ENCODE peak calls at places on chromosomes 12 and 14, in eight cellular contexts. I, Y, E, Z, T, C, P and W are unnamed samples.

GRCh38 chr12:129067482-129067881 is 214.2 kb downstream of the GLT1D1 start:
- DNase-seq in Z (no peak), I (no peak), T (no peak), E (peak), C (peak), P (no peak), Y (peak), W (no peak)

GRCh38 chr12:123085046-123085445 is 65.8 kb downstream of the PITPNM2 start:
- DNase-seq in P (no peak), Y (no peak), E (no peak), C (no peak), Z (no peak), I (no peak), T (no peak), W (no peak)

GRCh38 chr14:104304451-104305351 is 166.3 kb downstream of the KIF26A start:
- DNase-seq in E (no peak), Y (no peak), P (no peak), I (no peak), Z (no peak), C (no peak), T (no peak), W (no peak)

GRCh38 chr12:2689879-2690278 is 104.9 kb upstream of the FKBP4 start:
- DNase-seq in T (no peak), Y (no peak), P (no peak), E (no peak), I (no peak), C (no peak), Z (no peak), W (no peak)

GRCh38 chr14:54691525-54692260 is 124.8 kb downstream of the SAMD4A start:
- DNase-seq in P (peak), I (peak), T (peak), Y (peak), Z (peak), C (peak), E (peak), W (peak)

GRCh38 chr14:27145170-27145569 is 547.3 kb upstream of the NOVA1 start:
- DNase-seq in T (no peak), I (no peak), C (no peak), Z (no peak), E (no peak), P (no peak), Y (no peak), W (no peak)

GRCh38 chr14:74579447-74580274 is 32.4 kb downstream of the LTBP2 start:
- DNase-seq in E (no peak), C (no peak), P (no peak), I (peak), T (peak), Z (peak), Y (no peak), W (no peak)

GRCh38 chr12:4106617-4107016 is 166.9 kb upstream of the CCND2 start:
- DNase-seq in P (no peak), Y (no peak), Z (no peak), E (no peak), I (no peak), T (no peak), C (no peak), W (no peak)

GRCh38 chr12:3925621-3926020 is 52.4 kb upstream of the PARP11 start:
- DNase-seq in T (no peak), C (no peak), I (no peak), E (no peak), Z (no peak), Y (no peak), P (no peak), W (no peak)

GRCh38 chr14:34231626-34232025 is 230.4 kb downstream of the SPTSSA start:
- DNase-seq in I (no peak), T (peak), E (no peak), Z (no peak), P (no peak), C (no peak), Y (no peak), W (no peak)

GRCh38 chr12:19896534-19896933 is 457.2 kb downstream of the AEBP2 start:
- DNase-seq in Y (no peak), E (no peak), C (no peak), T (no peak), Z (no peak), P (no peak), I (no peak), W (no peak)

GRCh38 chr12:49698619-49699545 is 8.3 kb downstream of the FMNL3 start:
- DNase-seq in T (no peak), P (no peak), Z (peak), I (peak), E (no peak), C (no peak), Y (peak), W (no peak)

GRCh38 chr14:21160061-21160610 is 4.3 kb upstream of the OR5AU1 start:
- DNase-seq in E (no peak), Y (no peak), I (no peak), Z (no peak), T (no peak), C (no peak), P (no peak), W (no peak)

GRCh38 chr14:101222362-101223090 is 319.0 kb upstream of the RTL1 start:
- DNase-seq in Y (peak), Z (no peak), T (no peak), P (no peak), C (no peak), I (no peak), E (no peak), W (no peak)

GRCh38 chr12:103269962-103270361 is 225.8 kb downstream of the C12orf42 start:
- DNase-seq in Y (no peak), T (no peak), Z (no peak), P (no peak), C (peak), E (no peak), I (no peak), W (peak)

GRCh38 chr14:26548431-26548830 is 49.4 kb downstream of the NOVA1 start:
- DNase-seq in E (no peak), P (no peak), T (no peak), Z (no peak), Y (no peak), C (no peak), I (no peak), W (no peak)

GRCh38 chr14:22589096-22589839 is at the start of gene DAD1:
- DNase-seq in T (peak), I (peak), E (peak), Z (peak), C (peak), Y (peak), P (peak), W (peak)

GRCh38 chr12:68482660-68483059 is 128.0 kb upstream of the RAP1B start:
- DNase-seq in T (no peak), I (no peak), Z (no peak), C (no peak), P (no peak), Y (no peak), E (no peak), W (no peak)

GRCh38 chr14:90453401-90453951 is 56.6 kb downstream of the CALM1 start:
- DNase-seq in I (peak), C (no peak), E (no peak), Y (no peak), Z (no peak), P (no peak), T (no peak), W (no peak)

GRCh38 chr14:56057071-56057865 is 60.9 kb upstream of the PELI2 start:
- DNase-seq in Y (no peak), E (no peak), Z (no peak), I (no peak), T (no peak), P (no peak), C (peak), W (no peak)

GRCh38 chr14:53599221-53599945 is 357.2 kb downstream of the BMP4 start:
- DNase-seq in Y (no peak), I (no peak), P (no peak), T (no peak), C (no peak), E (no peak), Z (no peak), W (no peak)

GRCh38 chr12:118299791-118300460 is 72.8 kb downstream of the TAOK3 start:
- DNase-seq in Z (no peak), C (no peak), Y (no peak), I (peak), E (no peak), T (no peak), P (peak), W (no peak)

GRCh38 chr12:16880864-16881285 is 274.9 kb upstream of the LMO3 start:
- DNase-seq in C (peak), E (peak), Y (peak), T (no peak), P (no peak), I (no peak), Z (no peak), W (no peak)

GRCh38 chr12:17954788-17955187 is 135.2 kb downstream of the RERGL start:
- DNase-seq in C (no peak), E (no peak), P (no peak), T (no peak), Z (no peak), Y (peak), I (no peak), W (no peak)

GRCh38 chr12:27623645-27624044 is 72.6 kb upstream of the REP15 start:
- DNase-seq in E (no peak), Y (no peak), C (no peak), Z (no peak), T (no peak), P (no peak), I (no peak), W (no peak)

GRCh38 chr12:121217066-121217465 is 7.1 kb downstream of the P2RX4 start:
- DNase-seq in P (no peak), T (no peak), Z (no peak), Y (no peak), E (no peak), I (no peak), C (no peak), W (no peak)

GRCh38 chr12:88529531-88530488 is 50.5 kb downstream of the KITLG start:
- DNase-seq in Z (no peak), Y (no peak), P (no peak), C (no peak), I (no peak), E (no peak), T (no peak), W (no peak)

GRCh38 chr14:95686935-95687334 is 709 bp downstream of the TCL1B start:
- DNase-seq in Y (no peak), I (no peak), Z (no peak), P (no peak), E (no peak), T (no peak), C (peak), W (no peak)

GRCh38 chr12:100251917-100252316 is 15.0 kb downstream of the DEPDC4 start:
- DNase-seq in E (no peak), Z (no peak), P (no peak), I (no peak), T (no peak), Y (no peak), C (peak), W (no peak)

GRCh38 chr14:55556929-55557623 is 22.9 kb upstream of the KTN1 start:
- DNase-seq in C (peak), Y (no peak), I (peak), P (peak), T (peak), Z (no peak), E (peak), W (peak)

GRCh38 chr12:27922591-27923139 is 49.9 kb downstream of the PTHLH start:
- DNase-seq in C (no peak), I (peak), Z (no peak), P (no peak), E (no peak), Y (no peak), T (peak), W (no peak)

GRCh38 chr14:89607453-89607852 is 190.4 kb upstream of the FOXN3 start:
- DNase-seq in I (no peak), Z (no peak), C (no peak), P (no peak), Y (no peak), E (no peak), T (no peak), W (no peak)

GRCh38 chr14:76708028-76708427 is 53.2 kb upstream of the VASH1 start:
- DNase-seq in Y (no peak), P (no peak), C (no peak), Z (no peak), I (peak), T (no peak), E (no peak), W (no peak)

GRCh38 chr14:35384386-35385041 is 20.0 kb downstream of the NFKBIA start:
- DNase-seq in Z (no peak), E (no peak), T (no peak), I (peak), C (no peak), P (no peak), Y (no peak), W (peak)

GRCh38 chr14:31746326-31746725 is 185.1 kb downstream of the NUBPL start:
- DNase-seq in P (no peak), Y (no peak), Z (no peak), C (no peak), E (no peak), T (no peak), I (no peak), W (no peak)

GRCh38 chr14:94045101-94045500 is 19.0 kb downstream of the OTUB2 start:
- DNase-seq in E (no peak), Y (no peak), I (no peak), P (no peak), C (no peak), Z (no peak), T (no peak), W (no peak)

GRCh38 chr14:51424569-51425251 is 184.7 kb downstream of the TMX1 start:
- DNase-seq in Y (peak), C (no peak), P (no peak), Z (no peak), T (no peak), I (peak), E (no peak), W (no peak)